ENCODE peak calls at places on chromosomes 7 and 10, in ten cellular contexts. P is body of pancreas, W is Peyer's patch, U is neural crest cell, L is fibroblast of lung, G is stomach, X is RWPE1, B is foreskin fibroblast, C is cardiac fibroblast, K is H9. O is an unnamed sample.

GRCh38 chr10:116038259-116038658 is 234.7 kb downstream of the GFRA1 start:
- DNase-seq in K (no peak), B (peak; percentile 18), P (peak; percentile 37), G (no peak), W (no peak), X (no peak), U (no peak), C (peak; percentile 44), L (peak; percentile 44), O (no peak)

GRCh38 chr10:75648854-75649253 is 217.4 kb downstream of the LRMDA start:
- DNase-seq in K (no peak), C (no peak), P (no peak), W (no peak), U (no peak), L (no peak), B (no peak), X (no peak), G (no peak), O (no peak)

GRCh38 chr10:126671402-126671975 is 996 bp upstream of the C10orf90 start:
- DNase-seq in U (no peak), C (no peak), K (no peak), X (no peak), P (peak; percentile 23), W (no peak), B (no peak), G (no peak), L (no peak), O (no peak)

GRCh38 chr7:18762189-18762588 is 266.6 kb downstream of the HDAC9 start:
- DNase-seq in G (no peak), K (no peak), X (no peak), U (no peak), B (peak; percentile 44), W (no peak), L (peak; percentile 95), C (peak; percentile 90), P (no peak), O (no peak)

GRCh38 chr10:111967116-111967515 is 216.4 kb downstream of the GPAM start:
- DNase-seq in P (no peak), G (no peak), W (no peak), B (no peak), C (no peak), K (no peak), X (no peak), L (no peak), U (no peak), O (no peak)

GRCh38 chr7:36726806-36727503 is 2.7 kb upstream of the AOAH start:
- DNase-seq in W (no peak), C (no peak), X (no peak), U (no peak), B (no peak), P (no peak), L (no peak), K (no peak), G (no peak), O (no peak)

GRCh38 chr10:3192856-3193635 is 20.5 kb upstream of the PITRM1 start:
- DNase-seq in U (peak; percentile 31), P (peak; percentile 68), G (peak; percentile 66), W (peak; percentile 50), L (peak; percentile 48), K (no peak), X (peak; percentile 56), B (peak; percentile 51), C (peak; percentile 74), O (peak; percentile 70)

GRCh38 chr10:630581-631073 is 58.8 kb downstream of the DIP2C start:
- DNase-seq in P (no peak), C (no peak), K (no peak), L (no peak), G (no peak), U (no peak), W (no peak), X (no peak), B (no peak), O (no peak)

GRCh38 chr7:49805686-49806085 is 32.2 kb downstream of the VWC2 start:
- DNase-seq in G (no peak), P (no peak), U (no peak), L (no peak), W (no peak), X (no peak), K (no peak), B (no peak), C (no peak), O (no peak)

GRCh38 chr7:844514-844913 is 12.2 kb downstream of the SUN1 start:
- DNase-seq in U (no peak), L (no peak), W (no peak), P (no peak), X (no peak), K (no peak), G (no peak), C (no peak), B (no peak), O (no peak)
- TF ChIP-seq CTCF in U (no peak), L (no peak), W (no peak), P (no peak), X (no peak), K (no peak), G (no peak), C (no peak), B (no peak), O (no peak)

GRCh38 chr7:134047675-134048074 is 79.5 kb upstream of the LRGUK start:
- DNase-seq in L (no peak), K (no peak), X (no peak), B (no peak), U (no peak), G (no peak), C (no peak), W (no peak), P (no peak), O (no peak)

GRCh38 chr7:134046594-134047128 is 80.5 kb upstream of the LRGUK start:
- DNase-seq in C (no peak), X (no peak), W (no peak), G (no peak), K (peak; percentile 33), U (no peak), B (no peak), P (no peak), L (no peak), O (no peak)

GRCh38 chr7:134048166-134048565 is 79.0 kb upstream of the LRGUK start:
- DNase-seq in W (no peak), U (no peak), X (no peak), C (no peak), L (no peak), G (no peak), P (no peak), K (no peak), B (no peak), O (no peak)

GRCh38 chr7:134045716-134046115 is 81.4 kb upstream of the LRGUK start:
- DNase-seq in W (no peak), P (no peak), L (no peak), B (no peak), G (no peak), K (no peak), C (no peak), X (no peak), U (no peak), O (no peak)

GRCh38 chr7:134051020-134051419 is 76.1 kb upstream of the LRGUK start:
- DNase-seq in P (no peak), G (no peak), L (no peak), U (no peak), C (no peak), K (no peak), W (no peak), X (no peak), B (no peak), O (no peak)
- TF ChIP-seq CTCF in P (no peak), G (no peak), L (no peak), U (no peak), C (no peak), K (no peak), W (no peak), X (no peak), B (no peak), O (no peak)

DNA sequence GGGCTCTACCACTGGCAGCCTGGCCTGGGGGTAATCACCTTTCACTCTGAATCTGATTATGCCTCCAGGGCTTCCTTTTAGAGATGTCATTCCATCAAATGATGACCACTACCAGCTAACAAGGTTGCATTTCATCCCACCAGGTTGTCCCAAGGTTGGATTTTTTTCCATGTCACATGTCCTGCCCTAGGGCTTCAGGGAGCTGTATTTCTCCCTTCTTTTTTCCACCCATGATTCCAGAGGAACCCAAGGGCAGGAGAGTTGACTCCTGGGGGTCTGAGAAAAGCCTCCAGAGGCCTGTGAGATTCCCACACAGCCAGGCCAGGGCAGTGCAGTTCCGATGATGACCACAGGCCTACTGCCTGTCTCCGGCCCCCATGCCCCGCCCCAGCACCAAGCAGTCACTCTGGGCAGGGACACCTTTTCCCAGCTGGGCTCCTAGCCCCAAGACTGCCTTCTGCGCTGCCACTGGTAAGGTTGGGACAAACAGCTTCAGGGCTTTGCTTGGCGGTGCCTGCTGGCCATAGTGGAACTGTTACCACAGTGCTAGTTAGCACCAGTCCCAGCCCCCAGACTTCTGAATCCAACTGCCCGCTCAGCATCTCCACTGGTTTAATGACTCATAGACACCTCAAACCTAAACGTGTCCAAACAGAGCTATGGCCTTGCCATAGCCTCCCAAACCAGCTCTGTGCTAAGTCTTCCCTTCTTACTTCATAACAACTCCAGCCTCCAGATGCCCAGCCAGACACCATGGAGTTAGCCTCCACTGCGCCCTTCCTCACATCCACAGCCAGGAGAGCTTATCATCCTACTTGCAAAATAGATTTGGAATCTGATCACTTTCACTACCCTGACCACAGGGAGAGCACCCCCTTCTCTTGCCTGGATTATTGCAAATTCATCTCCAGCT is 133.7 kb downstream of the ARHGAP22 start:
- DNase-seq in P (no peak), L (peak; percentile 63), G (peak; percentile 11), U (no peak), K (peak; percentile 30), B (peak; percentile 26), W (peak; percentile 5), C (no peak), X (peak; percentile 96), O (no peak)
- TF ChIP-seq CTCF in P (no peak), L (no peak), G (no peak), U (no peak), K (peak; percentile 22), B (no peak), W (no peak), C (peak; percentile 10), X (peak; percentile 12), O (no peak)

GRCh38 chr7:84393776-84394175 is 199.2 kb upstream of the SEMA3A start:
- DNase-seq in K (no peak), W (no peak), U (no peak), L (peak; percentile 61), G (no peak), X (no peak), C (peak; percentile 32), P (no peak), B (peak; percentile 34), O (no peak)

GRCh38 chr7:84394219-84394618 is 199.6 kb upstream of the SEMA3A start:
- DNase-seq in B (no peak), U (no peak), C (no peak), K (no peak), G (no peak), W (no peak), P (no peak), L (peak; percentile 20), X (peak; percentile 17), O (no peak)

GRCh38 chr7:84384417-84384816 is 189.8 kb upstream of the SEMA3A start:
- DNase-seq in W (no peak), X (no peak), L (peak; percentile 8), G (no peak), B (no peak), C (no peak), U (no peak), P (no peak), K (no peak), O (no peak)

DNA sequence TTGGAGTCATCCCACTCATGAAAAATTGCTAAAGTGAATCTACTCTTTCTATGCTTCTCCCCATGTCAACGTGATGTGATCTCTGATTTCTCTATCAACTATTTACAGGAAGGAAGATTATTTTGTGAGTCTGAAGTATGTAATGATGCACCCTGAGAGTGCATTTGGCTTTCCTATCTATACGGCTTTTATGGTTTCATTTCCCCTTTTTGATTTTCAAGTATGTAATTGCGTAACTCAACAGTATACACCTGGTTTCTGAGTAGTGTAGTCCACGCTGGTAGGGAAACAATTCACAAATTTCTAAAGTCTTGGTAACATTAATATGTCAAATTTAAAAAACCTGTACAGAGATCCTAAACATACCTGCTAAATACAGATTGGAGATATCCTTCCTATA is 194.7 kb upstream of the SEMA3A start:
- DNase-seq in W (no peak), L (no peak), G (no peak), P (no peak), X (no peak), K (no peak), B (no peak), C (no peak), U (no peak), O (no peak)
- TF ChIP-seq CTCF in W (no peak), L (no peak), G (no peak), P (no peak), X (no peak), K (no peak), B (no peak), C (no peak), U (no peak), O (no peak)